ENCODE peak calls at places on chromosomes 11 and 22, in four cellular contexts. M, B, C and O are unnamed samples.

GRCh38 chr22:29729161-29729560 is 9.4 kb downstream of the CABP7 start:
- DNase-seq in C (no peak), B (no peak), M (no peak), O (no peak)

GRCh38 chr11:64590763-64591221 is at the start of gene SLC22A12:
- DNase-seq in M (no peak), C (no peak), B (no peak), O (no peak)

GRCh38 chr22:50713571-50714056 is 24.4 kb upstream of the ACR start:
- DNase-seq in B (no peak), M (no peak), C (peak; percentile 26), O (no peak)

GRCh38 chr11:61274084-61274483 is 21.0 kb downstream of the VWCE start:
- DNase-seq in M (no peak), C (no peak), B (no peak), O (no peak)

GRCh38 chr11:70542406-70542805 is 144.1 kb downstream of the CTTN start:
- DNase-seq in C (no peak), M (no peak), B (no peak), O (no peak)

GRCh38 chr11:12799373-12799835 is 125.2 kb downstream of the TEAD1 start:
- DNase-seq in C (no peak), M (no peak), B (no peak), O (no peak)

GRCh38 chr11:62928011-62928410 is 6.8 kb upstream of the CHRM1 start:
- DNase-seq in M (no peak), C (no peak), B (peak; percentile 43), O (peak; percentile 80)

GRCh38 chr11:67120881-67121710 is 2.0 kb downstream of the KDM2A start:
- DNase-seq in B (no peak), C (no peak), M (no peak), O (no peak)

GRCh38 chr22:35900483-35901168 is 128.0 kb downstream of the RBFOX2 start:
- DNase-seq in M (no peak), C (no peak), B (no peak), O (no peak)

GRCh38 chr11:59000007-59000406 is 60.7 kb downstream of the GLYATL1 start:
- DNase-seq in B (no peak), C (no peak), M (no peak), O (no peak)

GRCh38 chr22:48844096-48844675 is 983.5 kb downstream of the BRD1 start:
- DNase-seq in B (no peak), M (no peak), C (no peak), O (no peak)

GRCh38 chr11:65429724-65430405 is 7.3 kb downstream of the NEAT1 start:
- DNase-seq in C (peak; percentile 57), B (no peak), M (no peak), O (peak; percentile 63)

GRCh38 chr22:45576730-45577464 is 74.2 kb downstream of the FBLN1 start:
- DNase-seq in M (no peak), B (no peak), C (no peak), O (no peak)

GRCh38 chr22:30611197-30611596 is 4.2 kb downstream of the TCN2 start:
- DNase-seq in M (no peak), B (no peak), C (no peak), O (no peak)

GRCh38 chr22:36860017-36860416 is 789 bp upstream of the NCF4 start:
- DNase-seq in C (no peak), B (no peak), M (no peak), O (no peak)

GRCh38 chr11:130070109-130070828 is 575 bp downstream of the APLP2 start:
- DNase-seq in M (no peak), B (peak; percentile 67), C (no peak), O (peak; percentile 65)

GRCh38 chr11:35418847-35419712 is at the start of gene SLC1A2:
- DNase-seq in B (peak; percentile 82), M (no peak), C (no peak), O (peak; percentile 10)

GRCh38 chr11:16166571-16166970 is 189.8 kb downstream of the SOX6 start:
- DNase-seq in B (no peak), C (no peak), M (no peak), O (no peak)

GRCh38 chr11:11931461-11932055 is 76.9 kb downstream of the DKK3 start:
- DNase-seq in C (peak; percentile 54), B (peak; percentile 62), M (no peak), O (peak; percentile 16)

GRCh38 chr11:113615098-113615497 is 91.0 kb downstream of the TMPRSS5 start:
- DNase-seq in C (no peak), M (no peak), B (peak; percentile 35), O (peak; percentile 77)

GRCh38 chr11:58965246-58965985 is 26.1 kb downstream of the GLYATL1 start:
- DNase-seq in C (no peak), B (no peak), M (no peak), O (no peak)

GRCh38 chr11:68692115-68692514 is 7.8 kb downstream of the GAL start:
- DNase-seq in C (no peak), B (no peak), M (no peak), O (no peak)

GRCh38 chr11:102244681-102245409 is 72.4 kb upstream of the BIRC3 start:
- DNase-seq in C (no peak), B (no peak), M (no peak), O (no peak)

GRCh38 chr11:133064152-133064877 is 468.0 kb downstream of the OPCML start:
- DNase-seq in B (peak; percentile 92), M (no peak), C (peak; percentile 50), O (peak; percentile 72)

GRCh38 chr11:134026655-134027343 is 42.1 kb upstream of the JAM3 start:
- DNase-seq in B (peak; percentile 84), M (no peak), C (no peak), O (peak; percentile 48)

GRCh38 chr11:130422251-130422995 is 6.0 kb downstream of the ADAMTS8 start:
- DNase-seq in M (no peak), C (no peak), B (no peak), O (no peak)

GRCh38 chr22:33867118-33867863 is 53.0 kb downstream of the LARGE1 start:
- DNase-seq in B (no peak), C (no peak), M (no peak), O (no peak)

GRCh38 chr22:40966683-40967082 is 15.5 kb downstream of the RBX1 start:
- DNase-seq in M (no peak), B (no peak), C (no peak), O (no peak)

GRCh38 chr11:45834298-45834756 is 12.9 kb upstream of the CRY2 start:
- DNase-seq in C (no peak), M (no peak), B (no peak), O (no peak)

GRCh38 chr11:68983816-68984215 is 3.0 kb upstream of the MRGPRD start:
- DNase-seq in M (no peak), C (no peak), B (no peak), O (no peak)

GRCh38 chr22:49997221-49997599 is 15.4 kb downstream of the IL17REL start:
- DNase-seq in M (no peak), C (no peak), B (no peak), O (peak; percentile 7)

GRCh38 chr11:111644922-111645321 is 42.7 kb downstream of the SIK2 start:
- DNase-seq in M (no peak), B (no peak), C (no peak), O (no peak)

GRCh38 chr11:64249563-64250405 is 1.5 kb upstream of the PLCB3 start:
- DNase-seq in B (no peak), C (no peak), M (no peak), O (no peak)

GRCh38 chr11:29527391-29527936 is 489.4 kb downstream of the KCNA4 start:
- DNase-seq in B (peak; percentile 7), M (no peak), C (no peak), O (no peak)

GRCh38 chr11:3222003-3222855 is 3.6 kb upstream of the MRGPRG start:
- DNase-seq in C (no peak), B (no peak), M (no peak), O (no peak)

GRCh38 chr11:106321601-106322000 is 244.1 kb downstream of the AASDHPPT start:
- DNase-seq in M (no peak), C (no peak), B (no peak), O (no peak)

GRCh38 chr22:29559853-29560252 is 6.3 kb upstream of the THOC5 start:
- DNase-seq in M (no peak), B (no peak), C (no peak), O (no peak)

GRCh38 chr11:100830978-100831732 is 144.1 kb downstream of the ARHGAP42 start:
- DNase-seq in B (no peak), M (no peak), C (peak; percentile 67), O (no peak)

DNA sequence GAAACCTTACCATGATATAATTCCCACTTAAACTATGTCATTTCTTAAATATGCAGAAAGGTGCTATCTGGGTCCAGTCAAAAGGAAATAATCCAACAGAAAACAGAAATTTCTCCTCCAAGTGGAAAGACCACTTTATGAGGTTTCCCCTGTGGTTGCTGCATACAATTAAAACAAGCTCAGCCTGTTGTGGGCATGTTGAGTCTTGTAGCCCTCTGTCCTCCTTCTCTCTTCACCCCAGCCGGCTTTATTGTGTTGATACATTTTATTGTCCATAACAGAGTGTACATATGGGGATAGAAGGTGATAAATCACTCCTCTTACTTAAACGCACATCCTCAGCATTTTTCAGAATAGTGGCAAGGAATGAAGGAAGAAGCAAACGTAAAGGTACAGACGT is 126.0 kb upstream of the MTNR1B start:
- DNase-seq in M (no peak), B (no peak), C (no peak), O (no peak)
- H3K4me3 ChIP-seq in M (no peak overlapping the region), B (no peak overlapping the region), C (no peak overlapping the region), O (no peak overlapping the region)

GRCh38 chr22:20207277-20208025 is 56.6 kb upstream of the CCDC188 start:
- DNase-seq in B (no peak), C (no peak), M (no peak), O (no peak)
- H3K4me1 ChIP-seq in B (peaks cover 50% of the 10 kb centered on the region), C (no peaks in the 10 kb centered on the region), M (peaks cover 19% of the 10 kb centered on the region), O (peaks cover 16% of the 10 kb centered on the region)

GRCh38 chr11:119025099-119025473 is 5.6 kb downstream of the SLC37A4 start:
- DNase-seq in C (no peak), B (no peak), M (no peak), O (no peak)
- H3K4me3 ChIP-seq in C (no peak overlapping the region), B (no peak overlapping the region), M (no peak overlapping the region), O (no peak overlapping the region)

GRCh38 chr11:48093323-48093722 is 113.0 kb downstream of the PTPRJ start:
- DNase-seq in M (no peak), C (no peak), B (no peak), O (no peak)
- H3K4me1 ChIP-seq in M (peaks cover 4% of the 10 kb centered on the region), C (peaks cover 3% of the 10 kb centered on the region), B (peaks cover 20% of the 10 kb centered on the region), O (no peaks in the 10 kb centered on the region)